ENCODE peak calls at places on chromosomes 13 and 19, in eight cellular contexts. One of them, this sample, is unnamed.

GRCh38 chr13:99905814-99906213 is 65.8 kb downstream of the ZIC5 start:
- DNase-seq in psoas muscle: no peak
- DNase-seq in AG09309: no peak
- DNase-seq in activated naive CD4-positive, alpha-beta T cell treated with Interleukin-2 at 50 U/mL for 16 hours: no peak
- DNase-seq in retina: no peak
- DNase-seq in NCI-H345: no peak
- DNase-seq in astrocyte of the cerebellum: no peak
- DNase-seq in lower leg skin: no peak
- DNase-seq in this sample: no peak

GRCh38 chr13:30026093-30026492 is 175.7 kb upstream of the UBL3 start:
- DNase-seq in AG09309: peak
- DNase-seq in activated naive CD4-positive, alpha-beta T cell treated with Interleukin-2 at 50 U/mL for 16 hours: no peak
- DNase-seq in astrocyte of the cerebellum: no peak
- DNase-seq in retina: no peak
- DNase-seq in NCI-H345: no peak
- DNase-seq in lower leg skin: no peak
- DNase-seq in psoas muscle: no peak
- DNase-seq in this sample: no peak

GRCh38 chr13:50915562-50915961 is 6.0 kb downstream of the RNASEH2B start:
- DNase-seq in AG09309: no peak
- DNase-seq in retina: no peak
- DNase-seq in NCI-H345: no peak
- DNase-seq in astrocyte of the cerebellum: no peak
- DNase-seq in psoas muscle: no peak
- DNase-seq in lower leg skin: no peak
- DNase-seq in activated naive CD4-positive, alpha-beta T cell treated with Interleukin-2 at 50 U/mL for 16 hours: peak
- DNase-seq in this sample: no peak

GRCh38 chr13:45409993-45410392 is 8.2 kb downstream of the SLC25A30 start:
- DNase-seq in activated naive CD4-positive, alpha-beta T cell treated with Interleukin-2 at 50 U/mL for 16 hours: no peak
- DNase-seq in astrocyte of the cerebellum: no peak
- DNase-seq in AG09309: no peak
- DNase-seq in psoas muscle: no peak
- DNase-seq in NCI-H345: no peak
- DNase-seq in lower leg skin: no peak
- DNase-seq in retina: no peak
- DNase-seq in this sample: no peak

GRCh38 chr13:61797397-61797796 is 381.7 kb upstream of the PCDH20 start:
- DNase-seq in astrocyte of the cerebellum: no peak
- DNase-seq in activated naive CD4-positive, alpha-beta T cell treated with Interleukin-2 at 50 U/mL for 16 hours: no peak
- DNase-seq in psoas muscle: no peak
- DNase-seq in NCI-H345: no peak
- DNase-seq in retina: no peak
- DNase-seq in lower leg skin: no peak
- DNase-seq in AG09309: no peak
- DNase-seq in this sample: no peak

GRCh38 chr19:16260794-16261161 is 63.1 kb downstream of the AP1M1 start:
- DNase-seq in lower leg skin: no peak
- DNase-seq in AG09309: no peak
- DNase-seq in activated naive CD4-positive, alpha-beta T cell treated with Interleukin-2 at 50 U/mL for 16 hours: no peak
- DNase-seq in astrocyte of the cerebellum: no peak
- DNase-seq in NCI-H345: no peak
- DNase-seq in retina: no peak
- DNase-seq in psoas muscle: peak
- DNase-seq in this sample: no peak

GRCh38 chr13:36815069-36815468 is 4.0 kb upstream of the RFXAP start:
- DNase-seq in psoas muscle: no peak
- DNase-seq in AG09309: no peak
- DNase-seq in astrocyte of the cerebellum: no peak
- DNase-seq in retina: no peak
- DNase-seq in activated naive CD4-positive, alpha-beta T cell treated with Interleukin-2 at 50 U/mL for 16 hours: no peak
- DNase-seq in lower leg skin: no peak
- DNase-seq in NCI-H345: peak
- DNase-seq in this sample: no peak

GRCh38 chr19:33740811-33741396 is 55.8 kb upstream of the KCTD15 start:
- DNase-seq in AG09309: peak
- DNase-seq in lower leg skin: no peak
- DNase-seq in NCI-H345: no peak
- DNase-seq in astrocyte of the cerebellum: peak
- DNase-seq in retina: peak
- DNase-seq in psoas muscle: no peak
- DNase-seq in activated naive CD4-positive, alpha-beta T cell treated with Interleukin-2 at 50 U/mL for 16 hours: peak
- DNase-seq in this sample: no peak

GRCh38 chr19:43461303-43461702 is 4.1 kb downstream of the LYPD3 start:
- DNase-seq in NCI-H345: no peak
- DNase-seq in AG09309: no peak
- DNase-seq in psoas muscle: no peak
- DNase-seq in lower leg skin: no peak
- DNase-seq in retina: no peak
- DNase-seq in astrocyte of the cerebellum: no peak
- DNase-seq in activated naive CD4-positive, alpha-beta T cell treated with Interleukin-2 at 50 U/mL for 16 hours: no peak
- DNase-seq in this sample: no peak

GRCh38 chr19:43658001-43658400 is 12.0 kb downstream of the PLAUR start:
- DNase-seq in NCI-H345: no peak
- DNase-seq in lower leg skin: no peak
- DNase-seq in retina: no peak
- DNase-seq in AG09309: no peak
- DNase-seq in astrocyte of the cerebellum: no peak
- DNase-seq in activated naive CD4-positive, alpha-beta T cell treated with Interleukin-2 at 50 U/mL for 16 hours: no peak
- DNase-seq in psoas muscle: no peak
- DNase-seq in this sample: no peak

GRCh38 chr19:34960103-34960805 is 3.8 kb downstream of the ZNF792 start:
- DNase-seq in retina: no peak
- DNase-seq in astrocyte of the cerebellum: peak
- DNase-seq in AG09309: peak
- DNase-seq in lower leg skin: peak
- DNase-seq in activated naive CD4-positive, alpha-beta T cell treated with Interleukin-2 at 50 U/mL for 16 hours: no peak
- DNase-seq in NCI-H345: no peak
- DNase-seq in psoas muscle: no peak
- DNase-seq in this sample: no peak

GRCh38 chr13:39451860-39452301 is 151.1 kb downstream of the LHFPL6 start:
- DNase-seq in astrocyte of the cerebellum: peak
- DNase-seq in NCI-H345: peak
- DNase-seq in activated naive CD4-positive, alpha-beta T cell treated with Interleukin-2 at 50 U/mL for 16 hours: no peak
- DNase-seq in retina: peak
- DNase-seq in lower leg skin: no peak
- DNase-seq in psoas muscle: peak
- DNase-seq in AG09309: no peak
- DNase-seq in this sample: no peak

GRCh38 chr13:28117689-28118377 is 17.5 kb upstream of the FLT3 start:
- DNase-seq in retina: no peak
- DNase-seq in lower leg skin: no peak
- DNase-seq in psoas muscle: no peak
- DNase-seq in NCI-H345: peak
- DNase-seq in AG09309: no peak
- DNase-seq in astrocyte of the cerebellum: no peak
- DNase-seq in activated naive CD4-positive, alpha-beta T cell treated with Interleukin-2 at 50 U/mL for 16 hours: no peak
- DNase-seq in this sample: no peak

GRCh38 chr13:51645154-51645650 is 60.9 kb downstream of the WDFY2 start:
- DNase-seq in retina: peak
- DNase-seq in AG09309: peak
- DNase-seq in astrocyte of the cerebellum: peak
- DNase-seq in lower leg skin: no peak
- DNase-seq in NCI-H345: no peak
- DNase-seq in psoas muscle: no peak
- DNase-seq in activated naive CD4-positive, alpha-beta T cell treated with Interleukin-2 at 50 U/mL for 16 hours: peak
- DNase-seq in this sample: no peak

GRCh38 chr19:19214892-19215291 is 3.1 kb downstream of the NCAN start:
- DNase-seq in astrocyte of the cerebellum: peak
- DNase-seq in retina: peak
- DNase-seq in psoas muscle: no peak
- DNase-seq in NCI-H345: no peak
- DNase-seq in activated naive CD4-positive, alpha-beta T cell treated with Interleukin-2 at 50 U/mL for 16 hours: peak
- DNase-seq in AG09309: no peak
- DNase-seq in lower leg skin: no peak
- DNase-seq in this sample: no peak

GRCh38 chr13:26923824-26924605 is 163.4 kb upstream of the GPR12 start:
- DNase-seq in NCI-H345: no peak
- DNase-seq in astrocyte of the cerebellum: peak
- DNase-seq in retina: no peak
- DNase-seq in AG09309: no peak
- DNase-seq in lower leg skin: peak
- DNase-seq in psoas muscle: no peak
- DNase-seq in activated naive CD4-positive, alpha-beta T cell treated with Interleukin-2 at 50 U/mL for 16 hours: no peak
- DNase-seq in this sample: no peak

GRCh38 chr19:45495178-45495577 is 1.7 kb downstream of the RTN2 start:
- DNase-seq in retina: no peak
- DNase-seq in AG09309: no peak
- DNase-seq in lower leg skin: no peak
- DNase-seq in psoas muscle: no peak
- DNase-seq in astrocyte of the cerebellum: no peak
- DNase-seq in NCI-H345: no peak
- DNase-seq in activated naive CD4-positive, alpha-beta T cell treated with Interleukin-2 at 50 U/mL for 16 hours: no peak
- DNase-seq in this sample: no peak

GRCh38 chr19:21134934-21135366 is 6.9 kb upstream of the ZNF431 start:
- DNase-seq in activated naive CD4-positive, alpha-beta T cell treated with Interleukin-2 at 50 U/mL for 16 hours: no peak
- DNase-seq in lower leg skin: no peak
- DNase-seq in astrocyte of the cerebellum: no peak
- DNase-seq in NCI-H345: no peak
- DNase-seq in psoas muscle: no peak
- DNase-seq in AG09309: no peak
- DNase-seq in retina: no peak
- DNase-seq in this sample: no peak

GRCh38 chr13:51955841-51956603 is 55.2 kb downstream of the ATP7B start:
- DNase-seq in psoas muscle: no peak
- DNase-seq in AG09309: no peak
- DNase-seq in retina: no peak
- DNase-seq in lower leg skin: no peak
- DNase-seq in astrocyte of the cerebellum: no peak
- DNase-seq in NCI-H345: no peak
- DNase-seq in activated naive CD4-positive, alpha-beta T cell treated with Interleukin-2 at 50 U/mL for 16 hours: no peak
- DNase-seq in this sample: no peak

GRCh38 chr13:31850041-31850440 is 110.7 kb downstream of the RXFP2 start:
- DNase-seq in NCI-H345: no peak
- DNase-seq in retina: no peak
- DNase-seq in psoas muscle: no peak
- DNase-seq in lower leg skin: no peak
- DNase-seq in activated naive CD4-positive, alpha-beta T cell treated with Interleukin-2 at 50 U/mL for 16 hours: no peak
- DNase-seq in AG09309: no peak
- DNase-seq in astrocyte of the cerebellum: no peak
- DNase-seq in this sample: no peak

GRCh38 chr19:39951686-39952085 is 17.3 kb upstream of the FCGBP start:
- DNase-seq in activated naive CD4-positive, alpha-beta T cell treated with Interleukin-2 at 50 U/mL for 16 hours: no peak
- DNase-seq in NCI-H345: no peak
- DNase-seq in AG09309: peak
- DNase-seq in psoas muscle: no peak
- DNase-seq in retina: no peak
- DNase-seq in astrocyte of the cerebellum: no peak
- DNase-seq in lower leg skin: no peak
- DNase-seq in this sample: no peak

GRCh38 chr13:46639033-46639981 is 86.3 kb downstream of the LRCH1 start:
- DNase-seq in lower leg skin: no peak
- DNase-seq in astrocyte of the cerebellum: no peak
- DNase-seq in retina: no peak
- DNase-seq in AG09309: no peak
- DNase-seq in activated naive CD4-positive, alpha-beta T cell treated with Interleukin-2 at 50 U/mL for 16 hours: no peak
- DNase-seq in NCI-H345: no peak
- DNase-seq in psoas muscle: no peak
- DNase-seq in this sample: no peak

GRCh38 chr13:28620011-28620830 is 38.7 kb upstream of the POMP start:
- DNase-seq in lower leg skin: no peak
- DNase-seq in activated naive CD4-positive, alpha-beta T cell treated with Interleukin-2 at 50 U/mL for 16 hours: no peak
- DNase-seq in AG09309: no peak
- DNase-seq in astrocyte of the cerebellum: no peak
- DNase-seq in retina: no peak
- DNase-seq in NCI-H345: no peak
- DNase-seq in psoas muscle: no peak
- DNase-seq in this sample: no peak

GRCh38 chr13:23450340-23451046 is 17.0 kb upstream of the SACS start:
- DNase-seq in NCI-H345: peak
- DNase-seq in AG09309: no peak
- DNase-seq in astrocyte of the cerebellum: no peak
- DNase-seq in psoas muscle: peak
- DNase-seq in lower leg skin: no peak
- DNase-seq in activated naive CD4-positive, alpha-beta T cell treated with Interleukin-2 at 50 U/mL for 16 hours: no peak
- DNase-seq in retina: peak
- DNase-seq in this sample: no peak

GRCh38 chr19:5050016-5050656 is 81.2 kb downstream of the KDM4B start:
- DNase-seq in activated naive CD4-positive, alpha-beta T cell treated with Interleukin-2 at 50 U/mL for 16 hours: no peak
- DNase-seq in astrocyte of the cerebellum: no peak
- DNase-seq in lower leg skin: no peak
- DNase-seq in psoas muscle: no peak
- DNase-seq in retina: no peak
- DNase-seq in AG09309: no peak
- DNase-seq in NCI-H345: no peak
- DNase-seq in this sample: no peak

GRCh38 chr13:109610517-109610916 is 175.9 kb downstream of the IRS2 start:
- DNase-seq in psoas muscle: peak
- DNase-seq in astrocyte of the cerebellum: no peak
- DNase-seq in lower leg skin: no peak
- DNase-seq in AG09309: no peak
- DNase-seq in activated naive CD4-positive, alpha-beta T cell treated with Interleukin-2 at 50 U/mL for 16 hours: peak
- DNase-seq in retina: no peak
- DNase-seq in NCI-H345: no peak
- DNase-seq in this sample: no peak

GRCh38 chr13:30409911-30410704 is 12.2 kb upstream of the UBE2L5 start:
- DNase-seq in retina: peak
- DNase-seq in astrocyte of the cerebellum: no peak
- DNase-seq in psoas muscle: no peak
- DNase-seq in AG09309: no peak
- DNase-seq in lower leg skin: no peak
- DNase-seq in activated naive CD4-positive, alpha-beta T cell treated with Interleukin-2 at 50 U/mL for 16 hours: no peak
- DNase-seq in NCI-H345: no peak
- DNase-seq in this sample: no peak

GRCh38 chr19:18655173-18655844 is 18.5 kb downstream of the KLHL26 start:
- DNase-seq in astrocyte of the cerebellum: no peak
- DNase-seq in lower leg skin: no peak
- DNase-seq in activated naive CD4-positive, alpha-beta T cell treated with Interleukin-2 at 50 U/mL for 16 hours: no peak
- DNase-seq in psoas muscle: no peak
- DNase-seq in NCI-H345: no peak
- DNase-seq in AG09309: no peak
- DNase-seq in retina: no peak
- DNase-seq in this sample: no peak